ENCODE peak calls at places on chromosomes 11 and 22, in eight cellular contexts. T is colonic mucosa; E is DMS153; S is uterus; D is astrocyte of the spinal cord; W is HuH-7; N is AG08396; P is stimulated activated CD4-positive, alpha-beta T cell treated with anti-CD3 and anti-CD28 coated beads, Interleukin-1b, Interleukin-23, amount 100 ng/mL, for 24 hours. U is an unnamed sample.

GRCh38 chr22:21702094-21702493 is 33.5 kb downstream of the YPEL1 start:
- DNase-seq in T (no peak), E (no peak), S (no peak), D (no peak), W (no peak), N (no peak), P (no peak), U (no peak)

GRCh38 chr11:68138256-68138655 is 17.1 kb upstream of the CHKA start:
- DNase-seq in T (no peak), E (no peak), S (no peak), D (no peak), W (no peak), N (no peak), P (no peak), U (no peak)

GRCh38 chr11:10147195-10147594 is 146.8 kb downstream of the SBF2 start:
- DNase-seq in T (no peak), E (no peak), S (no peak), D (no peak), W (no peak), N (no peak), P (no peak), U (no peak)

GRCh38 chr11:69494851-69495250 is 13.4 kb downstream of the LINC01488 start:
- DNase-seq in T (no peak), E (no peak), S (no peak), D (no peak), W (no peak), N (no peak), P (no peak), U (no peak)

GRCh38 chr11:103395612-103396011 is 286.4 kb downstream of the DYNC2H1 start:
- DNase-seq in T (no peak), E (no peak), S (no peak), D (peak; percentile 66), W (no peak), N (peak; percentile 5), P (no peak), U (no peak)

GRCh38 chr11:93519179-93519578 is 24.0 kb downstream of the SMCO4 start:
- DNase-seq in T (no peak), E (peak; percentile 77), S (no peak), D (no peak), W (no peak), N (no peak), P (no peak), U (no peak)

GRCh38 chr22:20219667-20220628 is 48.2 kb downstream of the RTN4R start:
- DNase-seq in T (no peak), E (no peak), S (no peak), D (no peak), W (no peak), N (no peak), P (no peak), U (no peak)

GRCh38 chr22:37310815-37311595 is 28.7 kb downstream of the CYTH4 start:
- DNase-seq in T (no peak), E (no peak), S (no peak), D (no peak), W (no peak), N (no peak), P (no peak), U (no peak)

GRCh38 chr11:117281869-117282268 is 9.3 kb upstream of the BACE1-AS start:
- DNase-seq in T (no peak), E (no peak), S (no peak), D (no peak), W (no peak), N (no peak), P (no peak), U (no peak)

GRCh38 chr11:117690484-117691205 is 106.4 kb downstream of the DSCAML1 start:
- DNase-seq in T (no peak), E (no peak), S (no peak), D (no peak), W (no peak), N (no peak), P (no peak), U (no peak)

GRCh38 chr11:68528630-68529029 is 68.1 kb downstream of the PPP6R3 start:
- DNase-seq in T (no peak), E (no peak), S (no peak), D (no peak), W (no peak), N (no peak), P (no peak), U (no peak)

GRCh38 chr11:17915500-17916143 is 97.2 kb downstream of the SERGEF start:
- DNase-seq in T (no peak), E (no peak), S (no peak), D (no peak), W (no peak), N (no peak), P (no peak), U (no peak)

GRCh38 chr22:39503590-39503989 is 1.5 kb downstream of the MIEF1 start:
- DNase-seq in T (no peak), E (no peak), S (no peak), D (no peak), W (no peak), N (no peak), P (no peak), U (no peak)